ENCODE peak calls at places on chromosomes 13 and 19, in four cellular contexts. T, Q, R and A are unnamed samples.

GRCh38 chr13:112756967-112757758 is 67.3 kb downstream of the ATP11A start:
- DNase-seq in T (no peak), Q (peak; percentile 80), R (no peak), A (peak; percentile 88)

GRCh38 chr13:22427041-22427440 is 753.7 kb upstream of the SGCG start:
- DNase-seq in T (no peak), Q (no peak), R (no peak), A (no peak)

GRCh38 chr13:68176486-68176885 is 946.4 kb upstream of the PCDH9 start:
- DNase-seq in T (peak; percentile 56), Q (peak; percentile 27), R (no peak), A (peak; percentile 2)

GRCh38 chr13:41621716-41622508 is 164.6 kb downstream of the RGCC start:
- DNase-seq in T (no peak), Q (no peak), R (no peak), A (no peak)

GRCh38 chr19:46639356-46640061 is 3.5 kb upstream of the GNG8 start:
- DNase-seq in T (peak; percentile 65), Q (no peak), R (no peak), A (no peak)

GRCh38 chr19:2542341-2543069 is 66.6 kb downstream of the GADD45B start:
- DNase-seq in T (no peak), Q (no peak), R (no peak), A (no peak)

GRCh38 chr13:108858676-108859075 is 229.3 kb downstream of the MYO16 start:
- DNase-seq in T (no peak), Q (no peak), R (no peak), A (no peak)

GRCh38 chr13:90445179-90445578 is 902.3 kb upstream of the MIR17HG start:
- DNase-seq in T (peak; percentile 83), Q (peak; percentile 57), R (no peak), A (peak; percentile 37)

GRCh38 chr13:69580255-69580654 is 527.4 kb upstream of the ATXN8OS start:
- DNase-seq in T (no peak), Q (no peak), R (no peak), A (no peak)

GRCh38 chr13:23292596-23292995 is 111.8 kb downstream of the SGCG start:
- DNase-seq in T (no peak), Q (no peak), R (no peak), A (no peak)

GRCh38 chr19:47730521-47730889 is 14.8 kb upstream of the NOP53 start:
- DNase-seq in T (no peak), Q (no peak), R (no peak), A (no peak)

GRCh38 chr13:70339738-70340137 is 231.5 kb upstream of the KLHL1 start:
- DNase-seq in T (no peak), Q (no peak), R (no peak), A (no peak)

GRCh38 chr13:59094149-59094548 is 1069.6 kb downstream of the DIAPH3 start:
- DNase-seq in T (no peak), Q (no peak), R (no peak), A (peak; percentile 61)

GRCh38 chr19:4291200-4291732 is 10.9 kb downstream of the TMIGD2 start:
- DNase-seq in T (no peak), Q (no peak), R (no peak), A (no peak)

GRCh38 chr19:8690753-8691539 is 7.6 kb downstream of the ACTL9 start:
- DNase-seq in T (no peak), Q (no peak), R (no peak), A (no peak)

GRCh38 chr19:46481947-46482346 is 10.6 kb upstream of the PNMA8A start:
- DNase-seq in T (peak; percentile 34), Q (no peak), R (no peak), A (no peak)

GRCh38 chr13:41150058-41150457 is 17.5 kb upstream of the KBTBD6 start:
- DNase-seq in T (no peak), Q (no peak), R (no peak), A (no peak)

GRCh38 chr13:48216204-48216711 is 16.7 kb upstream of the ITM2B start:
- DNase-seq in T (no peak), Q (no peak), R (no peak), A (no peak)

GRCh38 chr13:61286148-61286745 is 129.4 kb downstream of the PCDH20 start:
- DNase-seq in T (no peak), Q (peak; percentile 37), R (no peak), A (peak; percentile 13)

GRCh38 chr19:29569038-29569911 is 36.8 kb upstream of the POP4 start:
- DNase-seq in T (no peak), Q (no peak), R (no peak), A (no peak)

GRCh38 chr13:21694831-21695230 is 24.0 kb downstream of the FGF9 start:
- DNase-seq in T (no peak), Q (no peak), R (no peak), A (no peak)

GRCh38 chr19:324716-325115 is 19.9 kb downstream of the MIER2 start:
- DNase-seq in T (no peak), Q (no peak), R (no peak), A (no peak)

GRCh38 chr19:40560092-40560507 is 16.6 kb upstream of the SHKBP1 start:
- DNase-seq in T (no peak), Q (no peak), R (no peak), A (no peak)

GRCh38 chr13:39106216-39106995 is 68.2 kb downstream of the NHLRC3 start:
- DNase-seq in T (no peak), Q (no peak), R (peak; percentile 38), A (no peak)

GRCh38 chr19:16421982-16422381 is 49.8 kb downstream of the EPS15L1 start:
- DNase-seq in T (no peak), Q (no peak), R (no peak), A (no peak)

GRCh38 chr13:64551755-64552154 is 2678.4 kb downstream of the PCDH9 start:
- DNase-seq in T (peak; percentile 81), Q (no peak), R (no peak), A (no peak)

GRCh38 chr13:20609145-20609544 is 42.2 kb downstream of the IFT88 start:
- DNase-seq in T (peak; percentile 13), Q (no peak), R (no peak), A (no peak)

GRCh38 chr19:43905897-43906296 is 29.2 kb downstream of the ZNF45 start:
- DNase-seq in T (no peak), Q (no peak), R (no peak), A (no peak)

GRCh38 chr19:18906605-18907519 is 10.9 kb upstream of the CERS1 start:
- DNase-seq in T (no peak), Q (no peak), R (no peak), A (no peak)

GRCh38 chr13:70098669-70099068 is 9.0 kb upstream of the ATXN8OS start:
- DNase-seq in T (no peak), Q (no peak), R (no peak), A (no peak)

GRCh38 chr19:10603873-10604459 is 16.9 kb upstream of the AP1M2 start:
- DNase-seq in T (no peak), Q (no peak), R (no peak), A (no peak)

GRCh38 chr13:48831248-48831647 is 144.5 kb upstream of the FNDC3A start:
- DNase-seq in T (no peak), Q (no peak), R (no peak), A (no peak)

GRCh38 chr19:40284501-40285352 is at the start of gene AKT2:
- DNase-seq in T (no peak), Q (no peak), R (peak; percentile 81), A (no peak)

GRCh38 chr19:45691516-45692186 is at the start of gene SNRPD2:
- DNase-seq in T (peak; percentile 90), Q (peak; percentile 95), R (peak; percentile 88), A (peak; percentile 96)

GRCh38 chr13:111908391-111908790 is 158.6 kb upstream of the SOX1 start:
- DNase-seq in T (no peak), Q (no peak), R (no peak), A (no peak)

GRCh38 chr13:35475131-35475959 is 1.1 kb downstream of the MAB21L1 start:
- DNase-seq in T (no peak), Q (peak; percentile 11), R (no peak), A (no peak)

GRCh38 chr13:99218969-99219368 is 18.3 kb downstream of the UBAC2 start:
- DNase-seq in T (no peak), Q (no peak), R (no peak), A (no peak)

GRCh38 chr13:79722885-79723445 is 242.0 kb downstream of the NDFIP2 start:
- DNase-seq in T (no peak), Q (no peak), R (no peak), A (no peak)

GRCh38 chr19:35776102-35776788 is 881 bp downstream of the ARHGAP33 start:
- DNase-seq in T (no peak), Q (no peak), R (no peak), A (no peak)